ENCODE peak calls at places on chromosomes 12 and 14, in four cellular contexts. C is IMR-90, G is sigmoid colon, L is PC-3. F is an unnamed sample. For H3K27me3, H3K4me1 and H3K9me3, the result is how much of the 10 kb centered on the place peaks cover.

GRCh38 chr14:32078030-32078793 is 1.1 kb downstream of the ARHGAP5 start:
- DNase-seq in C (peak), G (peak), L (peak), F (peak)

GRCh38 chr12:27261866-27262265 is 17.8 kb downstream of the STK38L start:
- DNase-seq in C (peak), G (no peak), L (peak), F (no peak)

GRCh38 chr12:120230326-120230973 is 29.5 kb upstream of the RPLP0 start:
- DNase-seq in C (peak), G (peak), L (peak), F (peak)

GRCh38 chr14:94158239-94158888 is 15.8 kb upstream of the PPP4R4 start:
- DNase-seq in C (no peak), G (no peak), L (no peak), F (no peak)

GRCh38 chr14:59215353-59215752 is 26.9 kb downstream of the DAAM1 start:
- DNase-seq in C (peak), G (peak), L (no peak), F (no peak)

GRCh38 chr12:7161811-7162210 is 27.7 kb upstream of the PEX5 start:
- DNase-seq in C (peak), G (peak), L (no peak), F (no peak)

GRCh38 chr12:57078519-57079404 is at the start of gene NEMP1:
- DNase-seq in C (peak), G (peak), L (peak), F (peak)

GRCh38 chr14:23248601-23249000 is 10.9 kb downstream of the RNF212B start:
- DNase-seq in C (no peak), G (no peak), L (no peak), F (no peak)

GRCh38 chr12:105025890-105026289 is 39.8 kb downstream of the NOPCHAP1 start:
- DNase-seq in C (peak), G (peak), L (peak), F (no peak)

GRCh38 chr12:109047081-109047805 is 5.1 kb upstream of the USP30 start:
- DNase-seq in C (peak), G (no peak), L (peak), F (no peak)

GRCh38 chr12:7602287-7602686 is 63.4 kb downstream of the APOBEC1 start:
- DNase-seq in C (peak), G (no peak), L (peak), F (no peak)

GRCh38 chr12:46493352-46494209 is 121.0 kb upstream of the SLC38A2 start:
- DNase-seq in C (no peak), G (no peak), L (peak), F (no peak)

GRCh38 chr12:76571256-76571655 is 11.7 kb upstream of the OSBPL8 start:
- DNase-seq in C (peak), G (no peak), L (no peak), F (no peak)

GRCh38 chr12:13093191-13093849 is 10.1 kb downstream of the GSG1 start:
- DNase-seq in C (peak), G (no peak), L (peak), F (no peak)

GRCh38 chr12:110941391-110941790 is 21.0 kb upstream of the MYL2 start:
- DNase-seq in C (no peak), G (no peak), L (no peak), F (no peak)

GRCh38 chr12:26636710-26637328 is 196.2 kb downstream of the ITPR2 start:
- DNase-seq in C (peak), G (no peak), L (peak), F (no peak)

GRCh38 chr14:56474419-56475022 is 105.1 kb upstream of the TMEM260 start:
- DNase-seq in C (peak), G (no peak), L (peak), F (no peak)

GRCh38 chr14:43778956-43779639 is 728.0 kb downstream of the FSCB start:
- DNase-seq in C (no peak), G (no peak), L (no peak), F (no peak)

GRCh38 chr12:65323025-65323424 is 44.5 kb downstream of the MSRB3 start:
- DNase-seq in C (no peak), G (no peak), L (no peak), F (no peak)

GRCh38 chr14:23864252-23864651 is 89.3 kb upstream of the DHRS4 start:
- DNase-seq in C (no peak), G (no peak), L (no peak), F (no peak)

GRCh38 chr12:39116877-39117276 is 211.5 kb upstream of the CPNE8 start:
- DNase-seq in C (no peak), G (no peak), L (no peak), F (peak)

GRCh38 chr12:107167756-107168155 is 74.4 kb upstream of the CRY1 start:
- DNase-seq in C (peak), G (no peak), L (no peak), F (no peak)

GRCh38 chr12:80099259-80099658 is at the start of gene OTOGL:
- DNase-seq in C (peak), G (no peak), L (no peak), F (no peak)

GRCh38 chr12:95216704-95217376 is 427 bp downstream of the FGD6 start:
- DNase-seq in C (no peak), G (no peak), L (peak), F (no peak)

GRCh38 chr12:19971396-19971802 is 396.9 kb upstream of the PDE3A start:
- DNase-seq in C (no peak), G (no peak), L (no peak), F (peak)

GRCh38 chr12:1013618-1014489 is 22.8 kb downstream of the ERC1 start:
- DNase-seq in C (peak), G (no peak), L (peak), F (no peak)

GRCh38 chr14:100722367-100722766 is 4.3 kb upstream of the DLK1 start:
- DNase-seq in C (no peak), G (no peak), L (no peak), F (no peak)
- H3K27me3 ChIP-seq in C (half or more), G (under half), L (half or more), F (under half)

GRCh38 chr12:124679047-124679446 is 111.6 kb upstream of the NCOR2 start:
- DNase-seq in C (no peak), G (no peak), L (no peak), F (no peak)
- H3K4me1 ChIP-seq in C (under half), G (under half), L (under half), F (under half)

DNA sequence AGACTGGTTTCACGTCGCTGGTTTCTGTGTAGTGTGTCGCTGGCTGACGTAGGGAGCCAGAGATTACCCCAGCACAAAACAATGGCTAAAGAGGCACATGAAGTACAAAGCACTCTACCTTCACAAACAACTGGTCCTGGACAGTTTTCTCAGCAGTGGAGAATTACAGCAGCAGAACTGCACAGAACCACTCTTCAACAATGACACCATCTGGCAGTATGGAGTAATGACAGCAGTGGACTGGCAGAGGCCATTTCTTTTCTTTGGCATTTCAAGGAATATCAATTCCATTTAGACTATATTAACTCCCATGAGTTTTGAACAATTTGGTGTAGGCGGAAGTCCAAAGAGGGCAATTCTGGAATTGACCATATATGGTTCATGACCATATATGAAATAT is 1074.1 kb downstream of the AACS start:
- DNase-seq in C (no peak), G (no peak), L (no peak), F (no peak)
- H3K9me3 ChIP-seq in C (under half), G (under half), L (under half), F (under half)

GRCh38 chr14:103099733-103100280 is 5.3 kb downstream of the EXOC3L4 start:
- DNase-seq in C (no peak), G (no peak), L (no peak), F (no peak)
- H3K27me3 ChIP-seq in C (half or more), G (under half), L (under half), F (under half)

GRCh38 chr12:49344486-49345047 is 2.1 kb upstream of the DNAJC22 start:
- DNase-seq in C (no peak), G (no peak), L (no peak), F (no peak)

GRCh38 chr12:49342914-49343731 is 3.6 kb upstream of the DNAJC22 start:
- DNase-seq in C (no peak), G (peak), L (no peak), F (no peak)

GRCh38 chr12:49345840-49346658 is 639 bp upstream of the DNAJC22 start:
- DNase-seq in C (no peak), G (peak), L (no peak), F (no peak)

GRCh38 chr12:49346659-49347306 is at the start of gene DNAJC22:
- DNase-seq in C (no peak), G (peak), L (peak), F (peak)

DNA sequence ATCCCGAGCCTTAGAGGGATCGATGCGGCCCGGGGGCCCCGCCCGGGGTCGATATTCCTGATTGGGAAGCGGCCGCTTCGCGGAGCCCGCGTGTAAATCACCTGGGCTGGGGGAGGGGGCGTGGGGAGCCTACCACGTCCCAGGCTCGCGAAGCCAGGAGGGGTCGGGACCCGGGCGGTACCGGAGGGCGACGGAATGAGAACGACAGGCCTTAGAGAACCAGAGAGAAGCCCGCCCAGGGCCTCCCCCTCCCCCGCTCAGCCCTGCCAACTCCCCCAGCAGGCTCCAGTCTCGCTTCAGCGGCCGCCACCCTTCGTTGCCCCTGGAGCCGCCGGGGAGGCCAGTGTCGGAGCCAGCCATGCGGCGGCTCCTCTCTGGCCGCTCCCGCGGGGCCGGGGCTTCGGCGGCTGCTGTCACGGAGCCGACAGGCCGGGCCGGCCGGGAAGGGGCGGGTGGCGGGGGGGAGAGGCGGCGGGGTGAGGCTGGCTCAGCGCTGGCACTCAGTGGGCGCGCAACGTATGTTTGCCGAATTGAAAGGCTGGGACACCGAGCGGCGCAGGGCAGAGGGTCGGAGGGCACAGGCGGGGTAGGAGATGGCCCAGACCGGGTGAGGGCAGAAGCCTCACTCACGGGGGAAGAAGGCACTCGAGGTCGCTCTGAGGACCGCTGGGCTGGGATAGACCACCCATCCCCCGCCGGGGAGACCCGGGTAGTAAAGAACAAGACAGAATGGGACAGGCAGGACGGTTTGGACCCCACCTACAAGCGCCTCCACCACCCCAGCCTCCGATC is 1.4 kb upstream of the DNAJC22 start:
- DNase-seq in C (no peak), G (peak), L (peak), F (peak)
- H3K4me1 ChIP-seq in C (under half), G (under half), L (under half), F (under half)

DNA sequence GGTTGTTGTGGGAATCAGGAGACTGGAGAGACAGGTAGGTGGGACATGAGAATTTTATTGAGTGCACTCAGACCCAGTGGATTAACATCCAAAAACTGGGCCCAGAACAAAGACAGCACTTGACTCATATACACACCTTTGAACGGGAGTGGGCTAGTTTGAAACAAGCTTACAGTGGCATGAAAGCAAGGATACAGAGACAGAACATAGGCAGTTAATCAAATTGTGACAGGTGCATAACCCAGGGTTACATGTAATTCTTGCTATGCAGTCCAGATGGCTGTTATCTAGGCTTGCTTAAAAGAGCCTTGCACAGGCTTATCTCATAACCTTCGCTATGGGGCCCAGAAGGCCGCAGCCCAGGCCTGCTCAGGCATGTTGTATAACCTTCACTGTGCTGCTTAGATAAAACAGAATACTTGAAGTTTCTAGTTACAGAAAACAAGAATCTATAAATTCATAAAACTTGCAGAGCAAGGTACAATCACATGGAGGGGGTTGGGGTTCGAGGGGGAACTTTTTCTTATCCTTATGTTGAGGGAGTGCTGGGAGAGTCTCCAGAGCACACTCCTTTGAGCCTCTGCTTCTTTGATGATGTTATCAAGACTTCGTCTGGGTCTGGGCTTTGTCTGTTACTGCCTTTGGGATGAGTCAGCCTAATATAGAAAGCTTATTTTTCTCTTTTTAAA is 81.7 kb downstream of the TNFAIP2 start:
- DNase-seq in C (peak), G (peak), L (no peak), F (peak)
- H3K9me3 ChIP-seq in C (under half), G (under half), L (under half), F (under half)

GRCh38 chr12:51360315-51360714 is 13.8 kb upstream of the CELA1 start:
- DNase-seq in C (no peak), G (no peak), L (no peak), F (no peak)
- H3K27me3 ChIP-seq in C (under half), G (under half), L (under half), F (under half)

DNA sequence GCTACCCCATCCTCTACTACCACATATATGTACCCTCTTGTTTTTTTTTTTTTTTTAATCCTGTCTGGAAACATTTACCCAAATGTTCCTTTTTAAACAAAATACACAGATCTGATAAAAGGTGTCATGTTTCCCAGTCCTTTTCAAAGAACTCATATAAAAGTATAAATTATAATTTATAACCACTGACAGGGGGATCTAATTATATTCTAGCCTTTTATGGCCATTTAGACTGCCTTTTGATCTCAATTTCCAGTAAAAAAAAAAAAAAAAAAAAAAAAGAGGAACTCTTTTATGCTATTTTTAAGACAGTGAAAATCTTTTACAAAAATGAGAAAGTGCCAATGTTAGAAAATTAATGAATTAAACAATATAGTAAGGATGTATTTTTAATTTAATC is 65.0 kb downstream of the NAV3 start:
- DNase-seq in C (no peak), G (no peak), L (no peak), F (no peak)
- H3K4me1 ChIP-seq in C (under half), G (under half), L (under half), F (under half)

GRCh38 chr12:34396006-34396860 is 373.9 kb downstream of the ALG10 start:
- DNase-seq in C (no peak), G (peak), L (no peak), F (peak)

GRCh38 chr12:34393821-34394150 is 371.5 kb downstream of the ALG10 start:
- DNase-seq in C (no peak), G (no peak), L (no peak), F (peak)

GRCh38 chr12:34396861-34397590 is 374.7 kb downstream of the ALG10 start:
- DNase-seq in C (no peak), G (peak), L (no peak), F (peak)

GRCh38 chr12:34394211-34395055 is 372.1 kb downstream of the ALG10 start:
- DNase-seq in C (no peak), G (peak), L (no peak), F (peak)

DNA sequence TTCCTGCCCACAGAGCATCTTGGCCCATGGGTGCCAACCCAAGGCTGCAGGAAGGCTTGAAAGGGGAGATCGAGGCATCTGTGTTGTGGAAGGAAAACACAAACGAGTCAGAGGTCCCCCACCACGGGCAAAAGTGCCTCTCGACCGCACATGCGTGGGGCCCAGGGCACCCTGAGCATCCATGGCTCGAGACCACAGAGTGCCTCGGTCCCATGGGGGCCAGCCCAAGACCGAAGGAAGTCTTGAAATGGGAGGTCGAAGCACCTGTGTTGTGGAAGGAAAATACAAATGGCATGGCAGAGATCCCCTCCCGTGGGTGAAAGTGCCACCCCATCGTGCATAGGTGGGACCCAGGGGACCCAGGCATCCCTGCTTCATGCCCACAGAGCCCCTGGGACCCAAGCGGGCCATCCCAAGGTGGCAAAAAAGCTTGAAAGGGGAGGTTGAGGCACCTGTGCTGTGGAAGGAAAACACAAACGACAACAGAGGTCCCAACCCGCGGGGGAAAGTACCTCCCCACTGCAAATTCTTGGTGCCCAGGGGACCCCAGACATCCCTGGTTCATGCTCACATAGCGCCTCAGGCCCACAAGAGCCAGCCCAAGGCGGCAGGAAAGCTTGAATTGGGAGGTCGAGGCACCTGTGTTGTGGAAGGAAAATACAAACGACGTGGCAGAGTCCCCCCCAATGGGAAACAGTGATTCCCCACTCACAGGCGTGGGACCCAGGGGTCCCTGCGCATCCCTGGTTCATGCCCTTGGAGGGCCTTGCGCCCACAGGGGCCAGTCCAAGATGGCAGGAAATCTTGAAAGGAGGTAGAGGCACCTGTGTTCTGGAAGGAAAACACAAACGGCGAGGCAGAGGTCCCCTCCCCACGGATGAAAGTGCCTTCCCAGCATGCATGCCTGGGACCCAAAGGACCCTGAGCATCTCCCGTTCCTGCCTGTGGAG is 373.0 kb downstream of the ALG10 start:
- DNase-seq in C (no peak), G (peak), L (no peak), F (peak)
- H3K9me3 ChIP-seq in C (half or more), G (under half), L (under half), F (under half)